ENCODE peak calls at places on chromosomes 11 and 22, in six cellular contexts. One of them, this sample, is unnamed.

GRCh38 chr11:130653838-130654601 is 205.6 kb downstream of the ADAMTS15 start:
- DNase-seq in left ventricle myocardium inferior: peak; percentile 86
- DNase-seq in lung: peak; percentile 88
- DNase-seq in aorta: peak; percentile 88
- DNase-seq in adrenal gland: peak; percentile 83
- DNase-seq in suprapubic skin: peak; percentile 91
- DNase-seq in this sample: no peak

GRCh38 chr11:34266987-34267386 is 90.8 kb downstream of the ABTB2 start:
- DNase-seq in left ventricle myocardium inferior: peak; percentile 33
- DNase-seq in lung: no peak
- DNase-seq in aorta: peak; percentile 81
- DNase-seq in adrenal gland: no peak
- DNase-seq in suprapubic skin: no peak
- DNase-seq in this sample: no peak

GRCh38 chr11:75313457-75314272 is 37.8 kb downstream of the ARRB1 start:
- DNase-seq in left ventricle myocardium inferior: peak; percentile 76
- DNase-seq in lung: peak; percentile 82
- DNase-seq in aorta: peak; percentile 82
- DNase-seq in adrenal gland: peak; percentile 32
- DNase-seq in suprapubic skin: no peak
- DNase-seq in this sample: no peak

GRCh38 chr11:36333897-36334296 is 37.8 kb downstream of the PRR5L start:
- DNase-seq in left ventricle myocardium inferior: no peak
- DNase-seq in lung: no peak
- DNase-seq in aorta: no peak
- DNase-seq in adrenal gland: no peak
- DNase-seq in suprapubic skin: no peak
- DNase-seq in this sample: no peak

GRCh38 chr11:24870048-24870447 is 373.2 kb downstream of the LUZP2 start:
- DNase-seq in left ventricle myocardium inferior: no peak
- DNase-seq in lung: no peak
- DNase-seq in aorta: no peak
- DNase-seq in adrenal gland: no peak
- DNase-seq in suprapubic skin: no peak
- DNase-seq in this sample: no peak

GRCh38 chr22:45235101-45235777 is 5.5 kb downstream of the KIAA0930 start:
- DNase-seq in left ventricle myocardium inferior: no peak
- DNase-seq in lung: no peak
- DNase-seq in aorta: peak; percentile 72
- DNase-seq in adrenal gland: no peak
- DNase-seq in suprapubic skin: no peak
- DNase-seq in this sample: no peak

GRCh38 chr22:32623943-32624342 is 149.3 kb downstream of the FBXO7 start:
- DNase-seq in left ventricle myocardium inferior: peak; percentile 61
- DNase-seq in lung: peak; percentile 60
- DNase-seq in aorta: peak; percentile 83
- DNase-seq in adrenal gland: peak; percentile 78
- DNase-seq in suprapubic skin: peak; percentile 89
- DNase-seq in this sample: no peak

GRCh38 chr22:49598338-49598737 is 229.3 kb downstream of the BRD1 start:
- DNase-seq in left ventricle myocardium inferior: no peak
- DNase-seq in lung: no peak
- DNase-seq in aorta: no peak
- DNase-seq in adrenal gland: no peak
- DNase-seq in suprapubic skin: no peak
- DNase-seq in this sample: no peak

GRCh38 chr11:12258451-12258850 is 118.9 kb upstream of the PARVA start:
- DNase-seq in left ventricle myocardium inferior: no peak
- DNase-seq in lung: no peak
- DNase-seq in aorta: no peak
- DNase-seq in adrenal gland: no peak
- DNase-seq in suprapubic skin: no peak
- DNase-seq in this sample: no peak

GRCh38 chr11:117950999-117951961 is 22.1 kb upstream of the TMPRSS13 start:
- DNase-seq in left ventricle myocardium inferior: no peak
- DNase-seq in lung: peak; percentile 26
- DNase-seq in aorta: no peak
- DNase-seq in adrenal gland: no peak
- DNase-seq in suprapubic skin: no peak
- DNase-seq in this sample: no peak

GRCh38 chr11:11416502-11416901 is 63.5 kb upstream of the CSNK2A3 start:
- DNase-seq in left ventricle myocardium inferior: no peak
- DNase-seq in lung: no peak
- DNase-seq in aorta: no peak
- DNase-seq in adrenal gland: peak; percentile 43
- DNase-seq in suprapubic skin: no peak
- DNase-seq in this sample: no peak

GRCh38 chr11:86951706-86952105 is 3.5 kb downstream of the FZD4 start:
- DNase-seq in left ventricle myocardium inferior: no peak
- DNase-seq in lung: no peak
- DNase-seq in aorta: no peak
- DNase-seq in adrenal gland: no peak
- DNase-seq in suprapubic skin: no peak
- DNase-seq in this sample: no peak

GRCh38 chr22:40975346-40975745 is 24.2 kb downstream of the RBX1 start:
- DNase-seq in left ventricle myocardium inferior: no peak
- DNase-seq in lung: no peak
- DNase-seq in aorta: no peak
- DNase-seq in adrenal gland: no peak
- DNase-seq in suprapubic skin: no peak
- DNase-seq in this sample: no peak

GRCh38 chr11:112453601-112454577 is 193.2 kb upstream of the PLET1 start:
- DNase-seq in left ventricle myocardium inferior: no peak
- DNase-seq in lung: peak; percentile 56
- DNase-seq in aorta: peak; percentile 77
- DNase-seq in adrenal gland: peak; percentile 58
- DNase-seq in suprapubic skin: no peak
- DNase-seq in this sample: no peak

GRCh38 chr11:19087658-19088057 is 27.1 kb upstream of the MRGPRX2 start:
- DNase-seq in left ventricle myocardium inferior: no peak
- DNase-seq in lung: no peak
- DNase-seq in aorta: no peak
- DNase-seq in adrenal gland: no peak
- DNase-seq in suprapubic skin: no peak
- DNase-seq in this sample: peak; percentile 71

GRCh38 chr11:74466916-74467885 is at the start of gene KCNE3:
- DNase-seq in left ventricle myocardium inferior: peak; percentile 69
- DNase-seq in lung: peak; percentile 56
- DNase-seq in aorta: peak; percentile 82
- DNase-seq in adrenal gland: no peak
- DNase-seq in suprapubic skin: no peak
- DNase-seq in this sample: no peak

GRCh38 chr11:8690374-8691342 is 8.1 kb downstream of the RPL27A start:
- DNase-seq in left ventricle myocardium inferior: no peak
- DNase-seq in lung: no peak
- DNase-seq in aorta: no peak
- DNase-seq in adrenal gland: no peak
- DNase-seq in suprapubic skin: peak; percentile 59
- DNase-seq in this sample: no peak

DNA sequence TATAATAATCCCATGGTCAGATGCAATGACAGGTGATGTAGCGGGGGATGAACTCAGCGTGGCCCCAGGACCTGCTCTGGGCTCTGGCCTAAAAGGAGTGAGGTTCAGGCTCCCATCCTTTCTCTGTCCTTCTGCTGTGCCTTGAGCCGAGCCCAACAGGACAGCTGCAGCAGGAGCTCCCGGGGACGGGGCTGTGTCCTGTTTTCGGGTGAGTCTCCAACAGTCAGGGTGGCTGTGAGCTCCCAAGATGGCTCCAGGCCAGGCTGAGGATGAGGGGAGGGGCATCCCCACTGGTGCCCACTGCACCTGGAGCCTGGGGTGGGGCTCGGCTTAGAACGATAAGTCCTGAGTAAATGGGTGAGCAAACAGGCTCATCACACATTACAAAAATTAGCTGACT is 1385.0 kb downstream of the BRD1 start:
- DNase-seq in left ventricle myocardium inferior: no peak
- DNase-seq in lung: no peak
- DNase-seq in aorta: peak; percentile 59
- DNase-seq in adrenal gland: no peak
- DNase-seq in suprapubic skin: no peak
- DNase-seq in this sample: no peak
- H3K9me3 ChIP-seq in left ventricle myocardium inferior: no peaks in the 10 kb centered on the region
- H3K9me3 ChIP-seq in lung: no peaks in the 10 kb centered on the region
- H3K9me3 ChIP-seq in aorta: no peaks in the 10 kb centered on the region
- H3K9me3 ChIP-seq in adrenal gland: no peaks in the 10 kb centered on the region
- H3K9me3 ChIP-seq in suprapubic skin: no peaks in the 10 kb centered on the region
- H3K9me3 ChIP-seq in this sample: no peaks in the 10 kb centered on the region

GRCh38 chr11:3369366-3369765 is 9.6 kb downstream of the ZNF195 start:
- DNase-seq in left ventricle myocardium inferior: no peak
- DNase-seq in lung: no peak
- DNase-seq in aorta: no peak
- DNase-seq in adrenal gland: no peak
- DNase-seq in suprapubic skin: no peak
- DNase-seq in this sample: no peak

GRCh38 chr11:3368199-3368598 is 10.7 kb downstream of the ZNF195 start:
- DNase-seq in left ventricle myocardium inferior: no peak
- DNase-seq in lung: no peak
- DNase-seq in aorta: no peak
- DNase-seq in adrenal gland: no peak
- DNase-seq in suprapubic skin: no peak
- DNase-seq in this sample: no peak

GRCh38 chr11:3370268-3370870 is 8.6 kb downstream of the ZNF195 start:
- DNase-seq in left ventricle myocardium inferior: no peak
- DNase-seq in lung: no peak
- DNase-seq in aorta: no peak
- DNase-seq in adrenal gland: no peak
- DNase-seq in suprapubic skin: no peak
- DNase-seq in this sample: no peak

DNA sequence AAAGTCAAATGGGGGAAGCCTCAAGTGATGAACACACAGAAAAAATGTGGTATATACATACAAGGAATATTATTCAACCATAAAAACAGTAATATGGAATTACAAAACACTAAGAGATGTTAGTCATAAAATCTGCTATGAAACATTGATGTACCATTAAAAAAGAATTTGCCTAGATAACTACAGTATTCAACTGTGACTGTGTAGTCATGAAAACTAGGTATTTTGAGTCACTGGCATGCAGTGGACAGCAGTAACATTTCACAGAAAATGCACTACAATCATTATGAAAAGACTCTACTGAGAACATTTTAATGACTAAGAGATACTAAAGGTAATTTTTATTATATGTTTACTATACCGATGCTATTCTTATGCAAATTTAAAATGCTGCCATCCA is 11.7 kb downstream of the ZNF195 start:
- DNase-seq in left ventricle myocardium inferior: no peak
- DNase-seq in lung: no peak
- DNase-seq in aorta: no peak
- DNase-seq in adrenal gland: no peak
- DNase-seq in suprapubic skin: no peak
- DNase-seq in this sample: no peak
- H3K9me3 ChIP-seq in left ventricle myocardium inferior: peaks cover 42% of the 10 kb centered on the region
- H3K9me3 ChIP-seq in lung: peaks cover 3% of the 10 kb centered on the region
- H3K9me3 ChIP-seq in aorta: peaks cover 2% of the 10 kb centered on the region
- H3K9me3 ChIP-seq in adrenal gland: peaks cover 3% of the 10 kb centered on the region
- H3K9me3 ChIP-seq in suprapubic skin: peaks cover 17% of the 10 kb centered on the region
- H3K9me3 ChIP-seq in this sample: peaks cover 22% of the 10 kb centered on the region

GRCh38 chr11:133830931-133831907 is 14.1 kb downstream of the SPATA19 start:
- DNase-seq in left ventricle myocardium inferior: no peak
- DNase-seq in lung: no peak
- DNase-seq in aorta: no peak
- DNase-seq in adrenal gland: no peak
- DNase-seq in suprapubic skin: no peak
- DNase-seq in this sample: no peak
- H3K9me3 ChIP-seq in left ventricle myocardium inferior: no peaks in the 10 kb centered on the region
- H3K9me3 ChIP-seq in lung: no peaks in the 10 kb centered on the region
- H3K9me3 ChIP-seq in aorta: no peaks in the 10 kb centered on the region
- H3K9me3 ChIP-seq in adrenal gland: no peaks in the 10 kb centered on the region
- H3K9me3 ChIP-seq in suprapubic skin: no peaks in the 10 kb centered on the region
- H3K9me3 ChIP-seq in this sample: no peaks in the 10 kb centered on the region

DNA sequence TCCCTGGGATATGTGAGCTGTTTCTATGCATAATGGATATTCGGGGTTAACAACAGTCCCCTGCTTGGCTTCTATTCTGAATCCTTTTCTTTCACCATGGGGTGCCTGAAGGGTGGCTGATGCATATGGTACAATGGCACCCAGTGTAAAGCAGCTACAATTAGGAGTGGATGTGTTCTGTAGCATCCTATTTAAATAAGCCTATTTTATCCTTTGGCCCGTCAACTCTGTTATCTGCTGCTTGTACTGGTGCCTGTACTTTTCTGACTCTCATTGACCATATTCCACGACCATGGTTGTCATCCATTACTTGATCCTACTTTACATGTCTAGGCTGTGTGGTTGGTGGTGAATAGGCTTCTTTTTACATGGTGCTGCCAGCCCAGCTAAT is 1.3 kb downstream of the TUG1 start:
- DNase-seq in left ventricle myocardium inferior: no peak
- DNase-seq in lung: no peak
- DNase-seq in aorta: no peak
- DNase-seq in adrenal gland: no peak
- DNase-seq in suprapubic skin: no peak
- DNase-seq in this sample: no peak
- H3K9me3 ChIP-seq in left ventricle myocardium inferior: peaks cover 68% of the 10 kb centered on the region
- H3K9me3 ChIP-seq in lung: peaks cover 3% of the 10 kb centered on the region
- H3K9me3 ChIP-seq in aorta: peaks cover 9% of the 10 kb centered on the region
- H3K9me3 ChIP-seq in adrenal gland: peaks cover 9% of the 10 kb centered on the region
- H3K9me3 ChIP-seq in suprapubic skin: peaks cover 30% of the 10 kb centered on the region
- H3K9me3 ChIP-seq in this sample: peaks cover 18% of the 10 kb centered on the region

GRCh38 chr11:15313862-15314261 is 199.1 kb downstream of the INSC start:
- DNase-seq in left ventricle myocardium inferior: no peak
- DNase-seq in lung: no peak
- DNase-seq in aorta: no peak
- DNase-seq in adrenal gland: no peak
- DNase-seq in suprapubic skin: no peak
- DNase-seq in this sample: no peak

GRCh38 chr11:15318814-15319213 is 204.1 kb downstream of the INSC start:
- DNase-seq in left ventricle myocardium inferior: no peak
- DNase-seq in lung: no peak
- DNase-seq in aorta: no peak
- DNase-seq in adrenal gland: no peak
- DNase-seq in suprapubic skin: no peak
- DNase-seq in this sample: no peak
- H3K9me3 ChIP-seq in left ventricle myocardium inferior: peaks cover 8% of the 10 kb centered on the region
- H3K9me3 ChIP-seq in lung: no peaks in the 10 kb centered on the region
- H3K9me3 ChIP-seq in aorta: no peaks in the 10 kb centered on the region
- H3K9me3 ChIP-seq in adrenal gland: no peaks in the 10 kb centered on the region
- H3K9me3 ChIP-seq in suprapubic skin: no peaks in the 10 kb centered on the region
- H3K9me3 ChIP-seq in this sample: no peaks in the 10 kb centered on the region

GRCh38 chr22:48258841-48259240 is 1496.4 kb downstream of the TBC1D22A start:
- DNase-seq in left ventricle myocardium inferior: no peak
- DNase-seq in lung: no peak
- DNase-seq in aorta: no peak
- DNase-seq in adrenal gland: no peak
- DNase-seq in suprapubic skin: peak; percentile 41
- DNase-seq in this sample: no peak

GRCh38 chr22:48258108-48258705 is 1495.8 kb downstream of the TBC1D22A start:
- DNase-seq in left ventricle myocardium inferior: no peak
- DNase-seq in lung: no peak
- DNase-seq in aorta: no peak
- DNase-seq in adrenal gland: no peak
- DNase-seq in suprapubic skin: peak; percentile 45
- DNase-seq in this sample: no peak

GRCh38 chr22:48257690-48258065 is 1495.2 kb downstream of the TBC1D22A start:
- DNase-seq in left ventricle myocardium inferior: no peak
- DNase-seq in lung: peak; percentile 51
- DNase-seq in aorta: no peak
- DNase-seq in adrenal gland: no peak
- DNase-seq in suprapubic skin: peak; percentile 74
- DNase-seq in this sample: no peak

GRCh38 chr22:48256041-48256739 is 1493.7 kb downstream of the TBC1D22A start:
- DNase-seq in left ventricle myocardium inferior: no peak
- DNase-seq in lung: no peak
- DNase-seq in aorta: no peak
- DNase-seq in adrenal gland: peak; percentile 9
- DNase-seq in suprapubic skin: peak; percentile 55
- DNase-seq in this sample: no peak

GRCh38 chr22:48256776-48257689 is 1494.6 kb downstream of the TBC1D22A start:
- DNase-seq in left ventricle myocardium inferior: no peak
- DNase-seq in lung: no peak
- DNase-seq in aorta: no peak
- DNase-seq in adrenal gland: no peak
- DNase-seq in suprapubic skin: peak; percentile 69
- DNase-seq in this sample: no peak
- H3K9me3 ChIP-seq in left ventricle myocardium inferior: no peaks in the 10 kb centered on the region
- H3K9me3 ChIP-seq in lung: no peaks in the 10 kb centered on the region
- H3K9me3 ChIP-seq in aorta: no peaks in the 10 kb centered on the region
- H3K9me3 ChIP-seq in adrenal gland: no peaks in the 10 kb centered on the region
- H3K9me3 ChIP-seq in suprapubic skin: no peaks in the 10 kb centered on the region
- H3K9me3 ChIP-seq in this sample: no peaks in the 10 kb centered on the region

This sample was measured in RWPE2.